ENCODE peak calls at places on chromosomes 2 and 18, in seven cellular contexts. Q, Z, P, T, S, B and R are unnamed samples.

GRCh38 chr2:15757820-15758586 is 166.3 kb downstream of the DDX1 start:
- DNase-seq in Q (no peak), Z (no peak), P (no peak), T (no peak), S (no peak), B (no peak), R (no peak)

GRCh38 chr18:36729197-36729596 is 99.6 kb downstream of the TPGS2 start:
- DNase-seq in Q (no peak), Z (no peak), P (no peak), T (no peak), S (no peak), B (no peak), R (no peak)

GRCh38 chr2:212858496-212858895 is 292.9 kb downstream of the IKZF2 start:
- DNase-seq in Q (no peak), Z (no peak), P (peak), T (no peak), S (no peak), B (no peak), R (no peak)

GRCh38 chr18:47926101-47926850 is 4.2 kb downstream of the SMAD2 start:
- DNase-seq in Q (no peak), Z (no peak), P (no peak), T (no peak), S (no peak), B (no peak), R (no peak)

GRCh38 chr2:96969321-96969720 is 17.1 kb downstream of the FAM178B start:
- DNase-seq in Q (no peak), Z (no peak), P (no peak), T (no peak), S (no peak), B (no peak), R (no peak)

GRCh38 chr18:50186385-50186784 is 8.6 kb downstream of the MYO5B start:
- DNase-seq in Q (no peak), Z (no peak), P (no peak), T (no peak), S (no peak), B (no peak), R (no peak)

GRCh38 chr2:73972846-73973245 is 11.9 kb upstream of the TET3 start:
- DNase-seq in Q (no peak), Z (no peak), P (no peak), T (no peak), S (no peak), B (no peak), R (no peak)

GRCh38 chr2:76163860-76164259 is 453.1 kb upstream of the GCFC2 start:
- DNase-seq in Q (no peak), Z (no peak), P (no peak), T (no peak), S (no peak), B (no peak), R (no peak)

GRCh38 chr2:232562515-232563151 is 12.1 kb downstream of the EIF4E2 start:
- DNase-seq in Q (no peak), Z (no peak), P (no peak), T (no peak), S (no peak), B (no peak), R (no peak)

GRCh38 chr2:230137902-230138539 is 69.3 kb upstream of the SLC16A14 start:
- DNase-seq in Q (no peak), Z (no peak), P (peak), T (no peak), S (peak), B (peak), R (no peak)

GRCh38 chr2:218298314-218298875 is 6.1 kb upstream of the TMBIM1 start:
- DNase-seq in Q (no peak), Z (no peak), P (no peak), T (no peak), S (no peak), B (no peak), R (no peak)

GRCh38 chr2:60657673-60658072 is 98.4 kb upstream of the PAPOLG start:
- DNase-seq in Q (no peak), Z (no peak), P (no peak), T (no peak), S (no peak), B (no peak), R (no peak)

GRCh38 chr2:203858176-203858575 is 9.4 kb upstream of the CTLA4 start:
- DNase-seq in Q (no peak), Z (no peak), P (no peak), T (no peak), S (no peak), B (no peak), R (no peak)

GRCh38 chr2:36705326-36706020 is 9.0 kb downstream of the VIT start:
- DNase-seq in Q (no peak), Z (no peak), P (peak), T (no peak), S (no peak), B (no peak), R (no peak)

GRCh38 chr2:235116885-235117492 is 165.2 kb downstream of the SH3BP4 start:
- DNase-seq in Q (no peak), Z (no peak), P (peak), T (peak), S (peak), B (peak), R (no peak)

GRCh38 chr2:110106642-110107041 is 9.0 kb downstream of the MALL start:
- DNase-seq in Q (no peak), Z (no peak), P (peak), T (peak), S (peak), B (peak), R (no peak)

GRCh38 chr2:157895531-157895930 is 19.4 kb upstream of the ACVR1 start:
- DNase-seq in Q (no peak), Z (no peak), P (peak), T (no peak), S (no peak), B (peak), R (no peak)

GRCh38 chr18:79848294-79848578 is 50.5 kb downstream of the KCNG2 start:
- DNase-seq in Q (no peak), Z (no peak), P (no peak), T (no peak), S (no peak), B (no peak), R (no peak)

GRCh38 chr2:50658883-50659282 is 373.0 kb downstream of the NRXN1 start:
- DNase-seq in Q (no peak), Z (no peak), P (peak), T (no peak), S (no peak), B (peak), R (no peak)

GRCh38 chr18:8705280-8705940 is at the start of gene MTCL1:
- DNase-seq in Q (peak), Z (no peak), P (no peak), T (peak), S (peak), B (no peak), R (peak)

GRCh38 chr2:232568161-232568560 is 17.7 kb downstream of the EIF4E2 start:
- DNase-seq in Q (no peak), Z (no peak), P (peak), T (peak), S (no peak), B (peak), R (no peak)

GRCh38 chr2:60934153-60934722 is 52.9 kb downstream of the REL start:
- DNase-seq in Q (no peak), Z (no peak), P (no peak), T (peak), S (no peak), B (no peak), R (no peak)

GRCh38 chr2:174076948-174077347 is 111.8 kb upstream of the SP3 start:
- DNase-seq in Q (no peak), Z (no peak), P (no peak), T (no peak), S (no peak), B (no peak), R (no peak)

GRCh38 chr2:52821631-52822030 is 946.0 kb upstream of the CHAC2 start:
- DNase-seq in Q (no peak), Z (no peak), P (peak), T (no peak), S (no peak), B (peak), R (no peak)

GRCh38 chr2:96175951-96176350 is 30.7 kb upstream of the DUSP2 start:
- DNase-seq in Q (no peak), Z (no peak), P (no peak), T (peak), S (no peak), B (peak), R (no peak)

GRCh38 chr2:236833501-236834186 is 252.0 kb upstream of the COPS8 start:
- DNase-seq in Q (no peak), Z (no peak), P (peak), T (peak), S (peak), B (peak), R (no peak)

GRCh38 chr2:189702071-189702470 is 27.6 kb downstream of the ANKAR start:
- DNase-seq in Q (no peak), Z (no peak), P (peak), T (peak), S (no peak), B (no peak), R (no peak)

GRCh38 chr2:134504586-134505336 is 214.0 kb downstream of the TMEM163 start:
- DNase-seq in Q (no peak), Z (no peak), P (peak), T (no peak), S (no peak), B (no peak), R (no peak)

GRCh38 chr2:71898851-71899681 is 248.6 kb downstream of the CYP26B1 start:
- DNase-seq in Q (no peak), Z (no peak), P (no peak), T (no peak), S (no peak), B (no peak), R (no peak)

GRCh38 chr2:70834881-70835280 is 735 bp downstream of the CD207 start:
- DNase-seq in Q (no peak), Z (no peak), P (no peak), T (no peak), S (no peak), B (no peak), R (no peak)

DNA sequence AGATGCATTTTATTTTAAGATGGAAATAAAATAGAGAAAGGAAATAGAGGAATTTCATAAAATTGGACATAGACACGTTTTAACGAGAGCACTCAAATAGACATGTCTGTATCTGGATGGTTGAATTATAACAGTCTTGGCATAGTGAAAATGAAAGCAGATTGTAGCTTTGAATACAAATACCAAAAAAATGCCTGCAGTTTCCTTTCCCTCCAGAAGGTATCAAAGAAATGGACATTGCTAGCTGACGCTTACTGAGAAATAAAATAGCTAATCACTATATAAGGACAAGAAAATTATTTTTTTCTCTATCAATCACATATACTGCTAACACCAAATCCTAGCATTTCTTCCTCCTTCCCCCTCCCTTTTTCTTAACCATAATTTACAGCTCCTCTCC is 11.4 kb upstream of the MAPRE2 start:
- DNase-seq in Q (no peak), Z (no peak), P (no peak), T (no peak), S (no peak), B (no peak), R (peak)
- H3K4me3 ChIP-seq in Q (peak), Z (peak), P (no peak), T (no peak), S (no peak), B (no peak), R (peak)

GRCh38 chr2:148508878-148509702 is 135.5 kb upstream of the EPC2 start:
- DNase-seq in Q (peak), Z (peak), P (peak), T (peak), S (peak), B (peak), R (peak)
- H3K4me3 ChIP-seq in Q (peak), Z (peak), P (peak), T (peak), S (peak), B (no peak), R (peak)

DNA sequence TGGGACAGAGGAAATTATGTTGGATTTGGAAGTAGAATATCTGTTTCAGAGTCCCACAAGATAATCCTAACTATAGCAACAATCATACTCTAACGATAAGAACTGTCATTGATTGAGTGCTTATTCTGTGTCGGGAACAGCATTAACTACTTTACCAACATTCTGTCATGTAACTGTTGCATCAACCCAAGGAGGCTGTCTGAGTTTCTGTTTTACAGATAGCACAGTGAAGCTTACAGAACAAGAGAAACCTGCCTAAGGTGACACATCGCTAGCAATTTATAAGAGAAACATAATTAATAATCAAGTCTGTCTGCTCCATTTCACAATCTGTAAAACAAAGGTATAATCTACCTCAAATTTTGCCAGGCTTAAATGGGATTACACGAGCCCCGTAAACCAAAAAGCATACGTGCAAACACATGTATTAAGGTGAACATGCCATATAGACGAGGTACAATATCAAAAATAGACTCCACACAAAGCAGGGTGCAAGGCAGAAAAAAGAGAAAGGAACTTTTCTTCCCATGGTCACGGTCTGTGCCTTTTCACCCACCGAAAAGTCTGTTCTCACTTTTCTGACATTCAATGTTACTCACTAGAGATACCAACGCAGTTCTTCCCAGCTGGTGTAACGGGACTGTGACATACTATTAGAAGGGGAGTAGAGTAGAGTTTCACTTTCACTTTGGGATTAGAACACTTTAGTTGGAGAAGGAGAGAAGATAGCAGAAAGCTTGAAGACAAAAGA is 37.2 kb upstream of the SLC8A1 start:
- DNase-seq in Q (no peak), Z (no peak), P (no peak), T (peak), S (no peak), B (peak), R (peak)
- H3K4me3 ChIP-seq in Q (peak), Z (peak), P (no peak), T (peak), S (no peak), B (peak), R (peak)

GRCh38 chr2:101581675-101582299 is 106.9 kb upstream of the RFX8 start:
- DNase-seq in Q (no peak), Z (no peak), P (no peak), T (no peak), S (no peak), B (no peak), R (no peak)
- H3K4me3 ChIP-seq in Q (no peak), Z (no peak), P (no peak), T (no peak), S (no peak), B (no peak), R (no peak)

DNA sequence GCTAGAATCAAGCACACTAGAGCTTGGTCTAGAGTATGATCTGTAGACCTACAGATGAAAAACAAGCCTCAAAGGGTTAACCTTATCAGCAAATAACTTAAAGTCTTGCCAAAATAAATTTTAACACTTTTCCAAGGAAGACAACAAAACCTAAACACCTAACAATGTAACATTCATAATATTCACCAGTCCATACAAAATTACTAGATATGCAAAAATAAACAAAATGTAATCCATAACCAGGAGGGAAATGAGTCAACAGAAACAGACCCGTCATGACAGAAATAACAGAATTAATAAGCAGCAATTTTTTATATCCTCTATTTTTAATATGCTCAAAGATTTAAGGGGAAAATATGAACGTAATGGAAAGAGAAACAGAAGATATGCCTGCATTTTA is 36.1 kb downstream of the TRAK2 start:
- DNase-seq in Q (no peak), Z (no peak), P (no peak), T (no peak), S (no peak), B (no peak), R (no peak)
- H3K4me3 ChIP-seq in Q (no peak), Z (no peak), P (no peak), T (no peak), S (no peak), B (no peak), R (peak)

DNA sequence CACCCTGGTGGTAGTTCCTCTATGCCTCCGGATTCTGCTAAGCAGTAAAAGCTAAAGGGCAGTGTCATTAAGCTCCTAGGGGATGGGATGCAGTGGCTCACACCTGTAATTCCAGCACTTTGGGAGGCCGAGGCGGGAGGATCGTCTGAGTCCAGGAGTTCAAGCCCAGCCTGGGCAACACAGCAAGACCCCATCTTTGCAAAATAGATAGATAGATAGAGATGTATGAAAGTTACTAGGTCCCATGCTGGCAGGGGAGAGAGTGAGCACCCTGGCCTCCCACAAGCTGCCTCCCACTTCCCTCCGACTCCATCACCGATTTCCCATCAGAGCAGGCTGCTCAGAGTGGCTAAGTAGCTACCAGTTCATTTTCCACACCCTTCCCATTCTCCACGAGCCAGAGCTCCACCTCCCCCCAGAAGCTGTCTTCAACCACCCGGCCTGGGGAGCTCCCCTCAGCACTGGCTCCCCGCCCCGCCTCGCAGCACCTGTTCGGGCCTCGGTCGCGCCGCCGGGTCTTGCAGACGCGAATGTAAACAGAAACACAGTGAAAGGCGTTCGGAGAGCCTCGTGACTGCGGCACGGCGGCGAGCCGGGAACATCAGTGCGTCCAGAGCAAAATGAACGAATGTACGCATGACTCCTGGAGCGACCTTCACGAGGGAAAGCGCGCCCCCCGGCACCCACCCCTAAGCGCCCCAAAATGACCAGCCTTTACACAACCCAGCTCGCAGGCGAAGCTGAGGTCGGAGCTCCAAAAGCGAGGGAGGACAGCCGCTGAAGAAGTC is 595 bp upstream of the CEP68 start:
- DNase-seq in Q (peak), Z (no peak), P (peak), T (no peak), S (no peak), B (no peak), R (no peak)
- H3K4me3 ChIP-seq in Q (peak), Z (peak), P (peak), T (peak), S (peak), B (peak), R (peak)

DNA sequence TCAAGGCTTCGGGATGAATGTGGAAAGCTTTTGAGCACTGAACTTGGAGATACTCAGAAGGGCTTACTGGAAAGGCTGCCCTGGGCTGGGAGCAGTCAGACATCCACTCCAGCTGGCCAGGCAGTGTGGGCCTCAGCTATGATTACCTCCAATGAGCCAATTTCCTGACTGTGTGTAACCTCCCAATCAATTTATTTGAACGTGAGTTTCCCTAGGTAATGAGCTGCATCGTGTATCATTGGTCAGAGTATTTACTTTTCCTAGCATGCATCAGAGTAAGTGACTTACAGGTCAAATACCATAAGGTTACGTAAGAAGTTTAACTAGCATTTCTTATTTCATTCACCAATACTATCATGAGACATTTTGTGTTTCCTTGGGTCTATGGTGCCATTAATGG is 11.0 kb upstream of the CTAGE1 start:
- DNase-seq in Q (no peak), Z (no peak), P (peak), T (no peak), S (peak), B (peak), R (no peak)
- H3K4me3 ChIP-seq in Q (no peak), Z (no peak), P (no peak), T (no peak), S (no peak), B (no peak), R (no peak)

DNA sequence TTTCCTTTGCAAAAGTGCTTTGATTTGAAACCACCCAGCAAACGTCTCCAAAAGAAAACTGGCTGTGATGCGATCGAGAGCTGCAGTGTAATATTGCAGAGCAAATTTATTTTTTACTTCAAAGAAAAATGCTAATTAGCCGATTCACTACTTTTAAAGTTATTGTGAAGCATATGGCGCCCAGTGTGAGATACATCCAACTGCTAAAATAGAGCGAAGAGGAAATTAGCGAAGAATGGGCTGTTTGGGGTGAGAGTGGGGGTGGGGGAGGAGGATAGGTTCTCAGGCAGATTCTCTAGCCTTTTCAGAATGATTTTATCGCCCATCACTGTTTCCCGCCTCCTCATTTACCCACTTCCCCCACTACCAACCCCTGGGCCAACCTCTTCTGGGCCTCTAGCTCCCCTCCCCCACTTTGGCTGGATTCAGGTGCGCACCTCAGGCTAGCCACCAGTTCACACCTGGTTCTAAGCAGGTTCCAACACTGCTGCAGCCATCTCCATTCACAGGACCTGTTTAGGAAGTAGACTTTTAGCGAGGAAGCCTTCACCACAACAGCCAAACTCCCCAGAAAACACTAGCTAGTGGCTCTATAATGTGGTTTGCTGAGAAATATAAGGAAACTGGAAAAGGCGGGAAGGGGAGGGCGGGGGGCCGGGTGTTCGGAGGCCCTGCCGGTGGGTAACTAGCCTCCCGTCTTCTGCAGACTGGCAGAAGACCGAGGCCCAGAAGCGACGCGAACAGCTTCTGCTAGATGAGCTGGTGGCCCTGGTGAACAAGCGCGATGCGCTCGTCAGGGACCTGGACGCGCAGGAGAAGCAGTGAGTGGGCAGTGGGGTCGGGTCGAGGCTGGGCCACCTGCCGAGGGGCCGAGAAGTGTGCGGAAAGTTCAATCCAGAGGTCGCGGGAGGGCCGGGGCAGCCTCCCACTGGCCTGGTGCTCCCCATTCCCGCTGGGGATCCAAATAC is 6.0 kb upstream of the OTX1 start:
- DNase-seq in Q (no peak), Z (no peak), P (no peak), T (no peak), S (no peak), B (no peak), R (no peak)
- H3K4me3 ChIP-seq in Q (no peak), Z (no peak), P (no peak), T (no peak), S (no peak), B (no peak), R (no peak)